ENCODE peak calls at places on chromosomes 13 and 19, in five cellular contexts. Y is transverse colon, U is uterus, M is colonic mucosa, B is psoas muscle. X is an unnamed sample. For H3K4me1 and H3K27me3, the result is how much of the 10 kb centered on the place peaks cover.

GRCh38 chr13:32142956-32143375 is 111.4 kb downstream of the FRY start:
- DNase-seq in U (no peak), Y (no peak), B (no peak), M (no peak), X (no peak)

GRCh38 chr13:111216166-111216960 is 101.3 kb downstream of the ARHGEF7 start:
- DNase-seq in Y (peak), U (no peak), B (peak), M (peak), X (no peak)

GRCh38 chr19:46480409-46480808 is 9.0 kb upstream of the PNMA8A start:
- DNase-seq in M (no peak), Y (peak), U (peak), B (no peak), X (no peak)

GRCh38 chr19:37931941-37932655 is 25.1 kb downstream of the SIPA1L3 start:
- DNase-seq in Y (peak), U (no peak), M (peak), B (peak), X (peak)

GRCh38 chr19:48896191-48896720 is 2.3 kb downstream of the TULP2 start:
- DNase-seq in Y (peak), M (peak), U (peak), B (peak), X (peak)

GRCh38 chr19:48741222-48741999 is 1.0 kb upstream of the RASIP1 start:
- DNase-seq in M (peak), U (peak), B (peak), Y (peak), X (peak)

GRCh38 chr13:80530902-80531301 is 190.0 kb upstream of the SPRY2 start:
- DNase-seq in M (no peak), Y (no peak), B (no peak), U (no peak), X (no peak)

GRCh38 chr13:53001444-53001843 is 27.2 kb upstream of the OLFM4 start:
- DNase-seq in B (no peak), U (no peak), Y (no peak), M (no peak), X (no peak)

GRCh38 chr19:19405919-19406877 is 723 bp downstream of the GATAD2A start:
- DNase-seq in U (peak), Y (peak), M (peak), B (peak), X (no peak)

GRCh38 chr13:64078480-64078936 is 2662.9 kb upstream of the PCDH20 start:
- DNase-seq in U (no peak), M (no peak), Y (no peak), B (no peak), X (no peak)

GRCh38 chr19:43751466-43752220 is 3.1 kb downstream of the SMG9 start:
- DNase-seq in B (no peak), M (no peak), Y (no peak), U (no peak), X (no peak)

GRCh38 chr19:8569066-8569761 is 8.0 kb downstream of the MYO1F start:
- DNase-seq in Y (peak), M (peak), B (no peak), U (no peak), X (peak)

GRCh38 chr13:94009696-94010095 is 469.8 kb downstream of the DCT start:
- DNase-seq in U (no peak), M (no peak), Y (no peak), B (no peak), X (no peak)

GRCh38 chr19:12786149-12786870 is 5.0 kb upstream of the JUNB start:
- DNase-seq in U (no peak), Y (peak), B (peak), M (peak), X (peak)

GRCh38 chr13:84399320-84400085 is 517.2 kb upstream of the SLITRK1 start:
- DNase-seq in Y (no peak), B (no peak), U (no peak), M (no peak), X (no peak)

GRCh38 chr19:47646924-47647323 is 38.0 kb downstream of the BICRA start:
- DNase-seq in U (no peak), M (no peak), B (no peak), Y (no peak), X (no peak)

GRCh38 chr13:32153056-32153455 is 121.5 kb downstream of the FRY start:
- DNase-seq in M (no peak), B (no peak), U (no peak), Y (no peak), X (no peak)

GRCh38 chr19:11448923-11449554 is 13.6 kb downstream of the PRKCSH start:
- DNase-seq in U (no peak), Y (no peak), M (no peak), B (no peak), X (no peak)

GRCh38 chr19:34806976-34807860 is 34.2 kb upstream of the ZNF599 start:
- DNase-seq in B (no peak), M (no peak), U (no peak), Y (no peak), X (no peak)

GRCh38 chr13:90717451-90717936 is 630.0 kb upstream of the MIR17HG start:
- DNase-seq in U (no peak), B (no peak), Y (no peak), M (no peak), X (no peak)

GRCh38 chr19:58277748-58278147 is 1.0 kb upstream of the ZNF8 start:
- DNase-seq in M (peak), U (no peak), B (no peak), Y (no peak), X (no peak)

GRCh38 chr13:60397693-60398437 is 845 bp downstream of the TDRD3 start:
- DNase-seq in U (peak), B (peak), M (peak), Y (peak), X (peak)

GRCh38 chr19:30240904-30241695 is 131.1 kb upstream of the ZNF536 start:
- DNase-seq in M (no peak), B (no peak), Y (no peak), U (no peak), X (no peak)

GRCh38 chr19:40776364-40776763 is 1.0 kb downstream of the MIA start:
- DNase-seq in U (no peak), Y (no peak), M (no peak), B (no peak), X (no peak)

GRCh38 chr19:43541920-43542650 is 9.1 kb downstream of the ZNF575 start:
- DNase-seq in B (no peak), Y (no peak), M (no peak), U (no peak), X (no peak)

GRCh38 chr13:33743438-33744368 is 74.2 kb upstream of the RFC3 start:
- DNase-seq in B (no peak), Y (no peak), U (no peak), M (no peak), X (no peak)

GRCh38 chr13:32530841-32531253 is 7.7 kb downstream of the N4BP2L2 start:
- DNase-seq in M (peak), B (no peak), Y (no peak), U (peak), X (no peak)

GRCh38 chr13:103926118-103926517 is 859.9 kb upstream of the SLC10A2 start:
- DNase-seq in Y (no peak), M (no peak), U (no peak), B (no peak), X (no peak)

GRCh38 chr13:73608157-73608516 is 526.1 kb downstream of the KLF12 start:
- DNase-seq in M (no peak), Y (no peak), U (no peak), B (no peak), X (no peak)

GRCh38 chr19:43526884-43527859 is at the start of gene ETHE1:
- DNase-seq in M (peak), Y (peak), B (peak), U (peak), X (peak)

GRCh38 chr19:53554804-53555203 is 16.9 kb downstream of the ZNF331 start:
- DNase-seq in M (no peak), B (no peak), Y (no peak), U (no peak), X (no peak)

GRCh38 chr19:53971608-53972007 is 8.9 kb downstream of the CACNG8 start:
- DNase-seq in U (no peak), Y (no peak), M (no peak), B (no peak), X (no peak)

GRCh38 chr19:49441960-49442350 is 628 bp upstream of the SLC17A7 start:
- DNase-seq in Y (no peak), M (no peak), U (no peak), B (no peak), X (no peak)

GRCh38 chr13:75123428-75123827 is 358.5 kb downstream of the TBC1D4 start:
- DNase-seq in Y (no peak), B (no peak), M (no peak), U (no peak), X (no peak)

GRCh38 chr13:95716231-95716630 is 39.3 kb downstream of the DNAJC3 start:
- DNase-seq in Y (no peak), M (no peak), U (no peak), B (no peak), X (no peak)

GRCh38 chr13:112652512-112653458 is 37.1 kb upstream of the ATP11A start:
- DNase-seq in M (no peak), Y (no peak), B (no peak), U (no peak), X (no peak)
- H3K27ac ChIP-seq in M (no peak), Y (peak), B (no peak), U (peak), X (no peak)

DNA sequence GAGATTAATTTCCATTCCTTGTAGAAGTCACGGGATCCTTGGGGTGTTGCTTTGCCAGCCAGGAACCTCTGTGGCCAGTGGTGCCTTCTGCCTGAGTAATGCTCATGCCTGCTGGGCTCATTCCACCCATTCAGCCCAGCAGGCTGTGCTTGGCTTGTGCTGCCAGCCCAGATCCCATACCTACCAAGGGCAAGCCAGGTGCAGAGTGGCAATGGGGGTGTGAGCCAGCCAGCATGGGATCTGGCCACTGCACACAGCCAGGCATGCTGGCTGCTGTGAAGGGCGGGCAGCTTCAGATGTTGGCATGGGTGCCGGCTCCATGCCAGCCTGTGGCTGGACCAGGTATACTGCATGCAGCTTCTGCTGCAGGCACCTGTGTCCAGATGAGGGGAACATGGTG is 42.5 kb downstream of the WDFY2 start:
- DNase-seq in B (no peak), Y (no peak), M (no peak), U (no peak), X (no peak)
- H3K4me1 ChIP-seq in B (under half), Y (under half), M (under half), U (under half), X (under half)

DNA sequence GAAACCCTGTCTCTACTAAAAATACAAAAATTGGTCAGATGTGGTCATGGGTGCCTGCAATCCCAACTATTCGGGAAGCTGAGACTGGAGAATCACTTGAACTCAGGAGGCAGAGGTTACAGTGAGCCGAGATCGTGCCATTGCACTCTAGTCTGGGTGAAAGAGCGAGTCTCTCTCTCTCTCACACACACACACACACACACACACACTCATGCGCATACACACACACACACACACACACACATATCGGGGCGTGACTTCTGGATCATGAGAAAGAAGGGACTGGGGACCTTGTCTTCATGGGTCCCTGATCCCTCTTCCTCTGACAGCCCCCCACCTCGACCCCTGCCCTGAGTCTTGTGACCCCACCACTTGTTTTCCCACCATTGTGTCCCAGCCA is 11.8 kb upstream of the SDHAF1 start:
- DNase-seq in U (no peak), Y (no peak), M (no peak), B (no peak), X (no peak)
- H3K27me3 ChIP-seq in U (under half), Y (under half), M (under half), B (under half), X (under half)

GRCh38 chr19:1154731-1155351 is 19.2 kb downstream of the SBNO2 start:
- DNase-seq in Y (peak), M (peak), U (peak), B (peak), X (peak)
- H3K27ac ChIP-seq in Y (peak), M (peak), U (peak), B (peak), X (peak)

GRCh38 chr13:21048901-21049655 is 12.3 kb downstream of the LATS2 start:
- DNase-seq in M (peak), Y (no peak), B (no peak), U (no peak), X (no peak)

GRCh38 chr13:21053231-21053630 is 8.2 kb downstream of the LATS2 start:
- DNase-seq in M (no peak), U (no peak), Y (no peak), B (no peak), X (no peak)

GRCh38 chr13:21051675-21052074 is 9.7 kb downstream of the LATS2 start:
- DNase-seq in M (peak), U (no peak), Y (no peak), B (no peak), X (no peak)

GRCh38 chr13:21047591-21048282 is 13.6 kb downstream of the LATS2 start:
- DNase-seq in U (no peak), Y (no peak), B (peak), M (peak), X (no peak)

GRCh38 chr13:21050288-21051197 is 10.8 kb downstream of the LATS2 start:
- DNase-seq in B (no peak), Y (no peak), M (peak), U (no peak), X (no peak)
- H3K4me1 ChIP-seq in B (half or more), Y (under half), M (under half), U (under half), X (half or more)

DNA sequence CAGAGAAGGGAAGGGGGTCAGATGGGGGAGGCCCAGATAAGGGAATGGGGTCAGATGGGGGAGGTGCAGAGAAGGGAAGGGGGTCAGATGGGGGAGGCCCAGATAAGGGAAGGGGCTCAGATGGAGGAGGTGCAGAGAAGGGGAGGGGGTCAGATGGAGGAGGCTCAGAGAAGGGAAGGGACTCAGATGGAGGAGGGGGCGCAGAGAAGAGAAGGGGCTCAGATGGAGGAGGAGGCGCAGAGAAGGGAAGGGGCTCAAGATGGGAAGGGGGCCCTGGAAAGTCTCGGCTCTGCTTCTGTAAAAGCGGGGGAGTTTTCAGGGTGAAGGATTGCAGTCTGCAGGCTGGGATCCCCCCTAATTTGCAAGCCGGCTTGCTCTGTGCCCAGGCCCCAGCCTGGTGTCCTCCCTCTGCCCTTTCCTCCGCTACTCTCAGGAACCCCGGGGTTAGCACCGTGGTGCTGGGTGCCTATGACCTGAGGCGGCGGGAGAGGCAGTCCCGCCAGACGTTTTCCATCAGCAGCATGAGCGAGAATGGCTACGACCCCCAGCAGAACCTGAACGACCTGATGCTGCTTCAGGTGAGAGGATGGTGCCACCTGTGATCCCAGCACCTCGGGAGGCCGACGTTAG is 1.6 kb downstream of the AZU1 start:
- DNase-seq in B (no peak), Y (no peak), M (no peak), U (no peak), X (no peak)
- H3K27me3 ChIP-seq in B (under half), Y (half or more), M (under half), U (under half), X (under half)